ENCODE peak calls at places on chromosomes 12 and 14, in five cellular contexts. Y is AG09309, M is NCI-H774, U is endothelial cell, P is uterus. G is an unnamed sample.

GRCh38 chr12:26750531-26751171 is 82.3 kb downstream of the ITPR2 start:
- DNase-seq in Y (no peak), M (no peak), U (no peak), P (no peak), G (no peak)

GRCh38 chr12:112839386-112839972 is 47.9 kb downstream of the RPH3A start:
- DNase-seq in Y (peak), M (no peak), U (no peak), P (no peak), G (no peak)

GRCh38 chr12:85794551-85794950 is 41.7 kb downstream of the RASSF9 start:
- DNase-seq in Y (peak), M (no peak), U (no peak), P (no peak), G (no peak)

GRCh38 chr14:24216345-24216699 is 456 bp upstream of the MDP1 start:
- DNase-seq in Y (no peak), M (no peak), U (no peak), P (no peak), G (no peak)

GRCh38 chr14:95197498-95198010 is 40.2 kb upstream of the DICER1 start:
- DNase-seq in Y (no peak), M (peak), U (no peak), P (no peak), G (no peak)

GRCh38 chr12:51827925-51828818 is 20.3 kb downstream of the FIGNL2 start:
- DNase-seq in Y (no peak), M (no peak), U (no peak), P (no peak), G (no peak)

GRCh38 chr12:122460641-122461040 is 38.2 kb upstream of the CLIP1 start:
- DNase-seq in Y (no peak), M (no peak), U (no peak), P (no peak), G (no peak)

GRCh38 chr14:22472935-22473854 is 115.8 kb downstream of the DAD1 start:
- DNase-seq in Y (no peak), M (no peak), U (peak), P (no peak), G (no peak)

GRCh38 chr14:68881396-68881795 is 88.5 kb upstream of the ZFP36L1 start:
- DNase-seq in Y (no peak), M (no peak), U (no peak), P (no peak), G (no peak)

GRCh38 chr14:80356413-80356812 is 145.1 kb upstream of the DIO2 start:
- DNase-seq in Y (no peak), M (no peak), U (peak), P (no peak), G (no peak)

GRCh38 chr12:2963760-2964292 is 4.6 kb downstream of the TEAD4 start:
- DNase-seq in Y (no peak), M (no peak), U (peak), P (no peak), G (no peak)

GRCh38 chr12:1608783-1609119 is 14.4 kb upstream of the FBXL14 start:
- DNase-seq in Y (no peak), M (no peak), U (no peak), P (no peak), G (no peak)

GRCh38 chr14:75295061-75295461 is 16.4 kb downstream of the FOS start:
- DNase-seq in Y (no peak), M (no peak), U (peak), P (peak), G (no peak)

GRCh38 chr12:93536111-93536765 is 36.2 kb upstream of the SOCS2 start:
- DNase-seq in Y (no peak), M (no peak), U (no peak), P (no peak), G (no peak)

GRCh38 chr12:40175045-40175444 is 49.8 kb upstream of the LRRK2 start:
- DNase-seq in Y (no peak), M (no peak), U (no peak), P (no peak), G (no peak)

GRCh38 chr12:28171356-28172060 is 18.7 kb upstream of the CCDC91 start:
- DNase-seq in Y (no peak), M (no peak), U (no peak), P (no peak), G (no peak)

GRCh38 chr14:50363734-50364113 is 33.0 kb downstream of the CDKL1 start:
- DNase-seq in Y (no peak), M (no peak), U (no peak), P (no peak), G (peak)

GRCh38 chr12:105092336-105092735 is 8.1 kb upstream of the ALDH1L2 start:
- DNase-seq in Y (no peak), M (peak), U (no peak), P (no peak), G (no peak)

GRCh38 chr14:24237463-24237955 is 4.8 kb downstream of the GMPR2 start:
- DNase-seq in Y (no peak), M (no peak), U (no peak), P (no peak), G (no peak)

GRCh38 chr12:87953257-87953860 is 75.8 kb downstream of the C12orf50 start:
- DNase-seq in Y (peak), M (peak), U (peak), P (no peak), G (no peak)

GRCh38 chr12:49987620-49988303 is 15.0 kb downstream of the AQP6 start:
- DNase-seq in Y (no peak), M (no peak), U (no peak), P (no peak), G (no peak)

GRCh38 chr12:114920828-114921579 is 237.0 kb upstream of the TBX3 start:
- DNase-seq in Y (no peak), M (no peak), U (no peak), P (no peak), G (no peak)

GRCh38 chr12:125888921-125889320 is 823.7 kb downstream of the AACS start:
- DNase-seq in Y (no peak), M (no peak), U (no peak), P (no peak), G (no peak)

GRCh38 chr14:68945585-68946289 is 33.4 kb downstream of the ACTN1 start:
- DNase-seq in Y (no peak), M (no peak), U (no peak), P (peak), G (no peak)

GRCh38 chr12:111942557-111942956 is 70.4 kb downstream of the TMEM116 start:
- DNase-seq in Y (peak), M (no peak), U (no peak), P (no peak), G (no peak)

GRCh38 chr12:12081836-12082497 is 11.2 kb downstream of the BCL2L14 start:
- DNase-seq in Y (peak), M (peak), U (peak), P (no peak), G (no peak)

GRCh38 chr12:99334737-99335136 is 312.8 kb upstream of the GARIN6 start:
- DNase-seq in Y (peak), M (no peak), U (no peak), P (no peak), G (no peak)

G was measured in T follicular helper cell.